ENCODE peak calls at places on chromosome 11, in four cellular contexts. E is fibroblast of pulmonary artery, N is osteoblast, A is cardiac fibroblast. L is an unnamed sample.

GRCh38 chr11:78645226-78646202 is 70.8 kb upstream of the NARS2 start:
- DNase-seq in E (peak; percentile 77), A (peak; percentile 81), N (no peak), L (peak; percentile 44)

GRCh38 chr11:94583885-94584500 is 16.8 kb downstream of the PIWIL4 start:
- DNase-seq in N (no peak), A (peak; percentile 74), E (peak; percentile 25), L (no peak)

GRCh38 chr11:107576497-107577086 is 11.1 kb upstream of the ALKBH8 start:
- DNase-seq in A (peak; percentile 62), E (peak; percentile 62), N (no peak), L (no peak)

GRCh38 chr11:65612691-65613090 is 1.3 kb downstream of the MAP3K11 start:
- DNase-seq in N (no peak), A (no peak), E (no peak), L (no peak)

GRCh38 chr11:120629407-120629806 is 117.9 kb downstream of the GRIK4 start:
- DNase-seq in E (no peak), N (no peak), A (no peak), L (no peak)

GRCh38 chr11:128772814-128773213 is 78.9 kb downstream of the FLI1 start:
- DNase-seq in E (no peak), A (no peak), N (no peak), L (no peak)

GRCh38 chr11:121321614-121322243 is 29.2 kb downstream of the SC5D start:
- DNase-seq in E (peak; percentile 11), N (no peak), A (peak; percentile 39), L (no peak)

GRCh38 chr11:6856871-6857270 is 6.0 kb upstream of the OR10A2 start:
- DNase-seq in N (peak; percentile 27), E (peak; percentile 16), A (peak; percentile 43), L (peak; percentile 19)

GRCh38 chr11:13384837-13385417 is 78.1 kb downstream of the BTBD10 start:
- DNase-seq in A (peak; percentile 64), E (peak; percentile 72), N (no peak), L (peak; percentile 38)

GRCh38 chr11:8956860-8957259 is 7.4 kb downstream of the TMEM9B start:
- DNase-seq in E (no peak), A (no peak), N (no peak), L (no peak)

GRCh38 chr11:36306888-36307287 is 10.8 kb downstream of the PRR5L start:
- DNase-seq in N (no peak), A (peak; percentile 78), E (peak; percentile 74), L (peak; percentile 64)
- TF ChIP-seq CTCF in N (peak; percentile 49), A (peak; percentile 61), E (peak; percentile 69), L (peak; percentile 56)

GRCh38 chr11:114297806-114298700 is 1.9 kb downstream of the NNMT start:
- DNase-seq in N (no peak), A (peak; percentile 53), E (peak; percentile 70), L (no peak)
- H3K4me3 ChIP-seq in N (peak overlapping the region; percentile 72), A (peak overlapping the region; percentile 70), E (peak overlapping the region; percentile 96), L (peak overlapping the region; percentile 69)

DNA sequence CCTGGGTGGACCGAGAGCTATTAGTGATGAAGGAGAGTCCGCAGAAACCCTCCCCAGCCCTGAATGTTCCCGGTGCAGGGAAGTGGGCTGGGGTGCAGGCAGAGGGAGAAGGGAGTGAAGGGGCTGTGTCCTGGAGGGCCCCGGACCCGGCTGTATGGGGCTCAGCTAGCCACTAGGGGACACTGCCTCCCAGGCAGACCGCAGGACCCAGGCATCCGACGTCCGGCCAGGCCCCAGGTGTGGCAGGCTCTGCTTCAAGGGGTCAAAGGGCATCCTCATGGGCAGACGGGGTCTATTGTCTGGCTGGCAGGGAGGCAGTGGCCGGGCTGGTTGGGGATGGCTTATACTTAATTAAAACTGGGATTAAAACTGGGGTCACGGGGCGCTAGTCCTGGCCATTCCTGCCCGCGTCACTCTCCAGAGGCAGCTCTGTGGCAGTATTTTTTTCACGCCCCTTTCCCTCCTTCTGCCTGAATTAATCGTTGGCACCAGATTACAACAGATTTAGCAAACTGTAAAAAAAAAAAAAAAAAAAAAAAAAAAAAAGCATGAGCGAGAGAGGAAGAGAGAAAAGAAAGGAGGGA is 5.0 kb downstream of the FLRT1 start:
- DNase-seq in N (peak; percentile 93), A (no peak), E (no peak), L (no peak)
- TF ChIP-seq CTCF in N (peak; percentile 28), A (peak; percentile 41), E (peak; percentile 16), L (peak; percentile 20)

DNA sequence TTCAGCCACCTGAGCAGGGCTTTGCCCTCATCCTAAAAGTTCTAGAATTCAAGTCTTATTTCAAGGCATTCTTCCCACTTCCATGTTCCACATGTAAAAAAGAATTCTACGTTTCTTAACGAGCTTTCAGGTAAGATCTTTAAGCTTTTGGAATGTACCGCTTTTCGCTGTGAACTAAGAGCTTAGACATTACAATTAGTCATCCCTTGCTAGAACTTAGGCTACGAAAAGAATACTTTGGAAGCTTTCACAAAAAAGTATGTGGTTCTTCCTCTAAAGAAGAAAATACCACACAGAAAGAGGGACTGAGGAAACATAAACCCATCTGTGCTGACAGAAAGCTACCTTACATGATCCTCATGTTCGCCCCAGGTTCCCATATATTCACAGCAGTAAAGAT is 1.9 kb downstream of the NUMA1 start:
- DNase-seq in N (peak; percentile 79), A (peak; percentile 45), E (no peak), L (no peak)
- H3K4me3 ChIP-seq in N (peak overlapping the region; percentile 92), A (no peak overlapping the region), E (peak overlapping the region; percentile 62), L (peak overlapping the region; percentile 81)

DNA sequence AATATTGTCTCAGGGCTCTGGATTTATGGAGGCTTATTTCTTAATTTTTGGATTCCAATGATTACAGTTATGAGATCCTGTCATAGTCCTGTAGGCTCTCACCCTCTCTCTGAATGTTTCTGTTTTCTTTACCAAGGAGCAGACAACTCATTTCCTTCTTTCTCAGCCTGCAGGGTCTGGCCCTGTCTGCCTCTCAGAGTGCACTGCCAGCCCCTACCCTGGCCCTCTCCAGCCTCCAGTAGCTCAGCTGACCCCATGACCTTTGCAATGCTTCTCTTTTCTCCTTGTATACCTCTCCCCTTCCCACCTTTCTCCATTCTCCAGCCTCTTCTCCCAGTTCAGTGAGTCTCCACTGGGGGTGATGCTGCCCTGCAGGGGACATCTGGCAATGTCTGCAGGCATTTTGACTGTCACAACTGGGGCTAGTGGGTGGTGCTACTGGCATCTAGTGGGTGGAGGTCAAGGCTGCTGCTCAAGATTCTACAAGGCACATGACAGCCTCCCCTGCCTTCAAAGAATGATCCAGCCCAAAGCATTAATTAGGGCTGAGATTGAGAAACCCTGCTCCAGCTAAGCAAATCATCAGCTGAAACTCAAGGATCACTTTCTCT is 78.8 kb downstream of the APIP start:
- DNase-seq in A (peak; percentile 5), E (no peak), N (no peak), L (peak; percentile 35)
- TF ChIP-seq CTCF in A (peak; percentile 20), E (no peak), N (no peak), L (no peak)

GRCh38 chr11:66857234-66857926 is 516 bp downstream of the LRFN4 start:
- DNase-seq in N (peak; percentile 96), E (no peak), A (no peak), L (peak; percentile 27)
- H3K4me3 ChIP-seq in N (peak overlapping the region; percentile 85), E (peak overlapping the region; percentile 72), A (peak overlapping the region; percentile 47), L (peak overlapping the region; percentile 83)

GRCh38 chr11:34890089-34890488 is 26.1 kb downstream of the APIP start:
- DNase-seq in A (peak; percentile 23), N (no peak), E (peak; percentile 17), L (peak; percentile 46)
- TF ChIP-seq CTCF in A (peak; percentile 46), N (peak; percentile 31), E (peak; percentile 40), L (peak; percentile 6)

GRCh38 chr11:86896486-86896885 is 58.7 kb downstream of the FZD4 start:
- DNase-seq in N (no peak), A (peak; percentile 72), E (peak; percentile 70), L (peak; percentile 68)
- H3K4me3 ChIP-seq in N (no peak overlapping the region), A (no peak overlapping the region), E (no peak overlapping the region), L (no peak overlapping the region)

L was measured in foreskin fibroblast.